ENCODE peak calls at places on chromosome 13, in eight cellular contexts. P is GM03348; B is iPS-NIHi11; R is stimulated activated CD8-positive, alpha-beta memory T cell treated with anti-CD3 and anti-CD28 coated beads, Interleukin-2, amount 100 ng/mL, for 48 hours; A is activated T-cell treated with anti-CD3 and anti-CD28 coated beads, Interleukin-2, amount 50 U/mL, for 72 hours; E is iPS DF 19.7; K is T-cell; O is tibial artery. U is an unnamed sample.

GRCh38 chr13:39370554-39370953 is 232.4 kb downstream of the LHFPL6 start:
- DNase-seq in P (peak; percentile 50), B (no peak), R (no peak), A (no peak), E (no peak), K (no peak), O (peak; percentile 48), U (peak; percentile 35)

GRCh38 chr13:42275098-42275471 is 3.1 kb downstream of the AKAP11 start:
- DNase-seq in P (no peak), B (no peak), R (no peak), A (no peak), E (no peak), K (no peak), O (no peak), U (no peak)

GRCh38 chr13:49443327-49443688 is 556 bp downstream of the CAB39L start:
- DNase-seq in P (peak; percentile 24), B (peak; percentile 14), R (no peak), A (no peak), E (no peak), K (peak; percentile 1), O (no peak), U (no peak)

GRCh38 chr13:35164324-35164932 is 222.4 kb downstream of the NBEA start:
- DNase-seq in P (peak; percentile 47), B (peak; percentile 36), R (no peak), A (no peak), E (no peak), K (no peak), O (no peak), U (no peak)

GRCh38 chr13:76397413-76397812 is 488.8 kb downstream of the KCTD12 start:
- DNase-seq in P (no peak), B (no peak), R (no peak), A (peak; percentile 4), E (no peak), K (no peak), O (no peak), U (no peak)

GRCh38 chr13:27001705-27002104 is 169.9 kb downstream of the USP12 start:
- DNase-seq in P (no peak), B (no peak), R (no peak), A (no peak), E (no peak), K (no peak), O (no peak), U (no peak)

GRCh38 chr13:98041081-98041820 is 87.8 kb downstream of the IPO5 start:
- DNase-seq in P (peak; percentile 57), B (no peak), R (no peak), A (no peak), E (no peak), K (no peak), O (no peak), U (no peak)

GRCh38 chr13:105612541-105612940 is 922.9 kb downstream of the EFNB2 start:
- DNase-seq in P (no peak), B (no peak), R (no peak), A (no peak), E (no peak), K (no peak), O (no peak), U (no peak)

GRCh38 chr13:48009298-48009697 is 8.2 kb upstream of the SUCLA2 start:
- DNase-seq in P (peak; percentile 85), B (peak; percentile 6), R (no peak), A (no peak), E (no peak), K (no peak), O (no peak), U (no peak)

GRCh38 chr13:106814389-106814903 is 246.5 kb upstream of the ARGLU1 start:
- DNase-seq in P (no peak), B (no peak), R (no peak), A (no peak), E (no peak), K (no peak), O (no peak), U (no peak)

GRCh38 chr13:51955281-51955771 is 55.9 kb downstream of the ATP7B start:
- DNase-seq in P (no peak), B (no peak), R (no peak), A (no peak), E (no peak), K (no peak), O (no peak), U (no peak)

GRCh38 chr13:104571161-104571889 is 1505.1 kb upstream of the SLC10A2 start:
- DNase-seq in P (peak; percentile 27), B (peak; percentile 45), R (no peak), A (no peak), E (peak; percentile 47), K (no peak), O (peak; percentile 62), U (no peak)

U was measured in left ventricle myocardium inferior.